ENCODE peak calls at places on chromosome 13, in ten cellular contexts. E is sigmoid colon; W is stimulated activated CD8-positive, alpha-beta memory T cell treated with anti-CD3 and anti-CD28 coated beads, Interleukin-4, amount 100 ng/mL, for 1 hour; S is GM04504; O is NCI-H2029 treated with DMSO at 0.1 percent for 48 hours; K is activated CD4-positive, alpha-beta T cell treated with anti-CD3 and anti-CD28 coated beads for 24 hours; Q is HT1080; V is T1000; G is sciatic nerve; I is COR-L47. H is an unnamed sample.
A peak's percentile ranks its signal among the peaks of the same experiment; 100 is the strongest.

GRCh38 chr13:20582026-20582425 is 15.1 kb downstream of the IFT88 start:
- DNase-seq in E (no peak), W (no peak), S (no peak), O (no peak), K (no peak), Q (no peak), V (no peak), G (no peak), I (no peak), H (no peak)

GRCh38 chr13:47085346-47085745 is 188.5 kb upstream of the HTR2A start:
- DNase-seq in E (no peak), W (no peak), S (peak; percentile 34), O (no peak), K (no peak), Q (no peak), V (no peak), G (no peak), I (no peak), H (no peak)

GRCh38 chr13:61874970-61875579 is 459.4 kb upstream of the PCDH20 start:
- DNase-seq in E (no peak), W (no peak), S (no peak), O (no peak), K (no peak), Q (no peak), V (no peak), G (no peak), I (no peak), H (no peak)

GRCh38 chr13:100506154-100506553 is 82.4 kb downstream of the GGACT start:
- DNase-seq in E (no peak), W (no peak), S (no peak), O (no peak), K (peak; percentile 9), Q (no peak), V (no peak), G (no peak), I (no peak), H (no peak)

GRCh38 chr13:99046851-99047250 is 69.0 kb upstream of the DOCK9 start:
- DNase-seq in E (no peak), W (no peak), S (no peak), O (no peak), K (no peak), Q (no peak), V (no peak), G (no peak), I (no peak), H (no peak)

GRCh38 chr13:39196957-39197644 is 158.8 kb downstream of the NHLRC3 start:
- DNase-seq in E (no peak), W (no peak), S (no peak), O (no peak), K (no peak), Q (no peak), V (no peak), G (no peak), I (no peak), H (no peak)

GRCh38 chr13:75907044-75907443 is 270.9 kb downstream of the LMO7 start:
- DNase-seq in E (no peak), W (no peak), S (no peak), O (no peak), K (no peak), Q (no peak), V (no peak), G (no peak), I (no peak), H (no peak)

GRCh38 chr13:37427843-37428494 is 170.6 kb downstream of the POSTN start:
- DNase-seq in E (no peak), W (no peak), S (no peak), O (no peak), K (no peak), Q (no peak), V (no peak), G (no peak), I (no peak), H (no peak)

GRCh38 chr13:113724780-113725315 is 34.2 kb upstream of the TMEM255B start:
- DNase-seq in E (peak; percentile 79), W (peak; percentile 57), S (no peak), O (no peak), K (peak; percentile 76), Q (peak; percentile 30), V (peak; percentile 84), G (peak; percentile 86), I (peak; percentile 89), H (peak; percentile 66)

GRCh38 chr13:36432106-36432544 is at the start of gene CCNA1:
- DNase-seq in E (no peak), W (no peak), S (no peak), O (no peak), K (peak; percentile 9), Q (no peak), V (no peak), G (peak; percentile 60), I (peak; percentile 74), H (peak; percentile 12)

GRCh38 chr13:111183087-111183645 is 68.1 kb downstream of the ARHGEF7 start:
- DNase-seq in E (no peak), W (no peak), S (no peak), O (no peak), K (no peak), Q (no peak), V (no peak), G (no peak), I (no peak), H (no peak)

GRCh38 chr13:85896516-85897450 is 97.6 kb upstream of the SLITRK6 start:
- DNase-seq in E (no peak), W (no peak), S (no peak), O (no peak), K (no peak), Q (no peak), V (no peak), G (no peak), I (no peak), H (no peak)

GRCh38 chr13:113585828-113586355 is 1.3 kb downstream of the TFDP1 start:
- DNase-seq in E (peak; percentile 59), W (no peak), S (no peak), O (no peak), K (no peak), Q (no peak), V (no peak), G (peak; percentile 38), I (peak; percentile 15), H (no peak)

GRCh38 chr13:66405908-66406802 is 824.0 kb downstream of the PCDH9 start:
- DNase-seq in E (no peak), W (no peak), S (peak; percentile 32), O (no peak), K (no peak), Q (peak; percentile 42), V (peak; percentile 1), G (no peak), I (no peak), H (no peak)

GRCh38 chr13:68027311-68027710 is 797.2 kb upstream of the PCDH9 start:
- DNase-seq in E (no peak), W (no peak), S (no peak), O (no peak), K (no peak), Q (no peak), V (no peak), G (no peak), I (peak; percentile 10), H (no peak)

GRCh38 chr13:112974125-112974524 is 5.1 kb downstream of the MCF2L start:
- DNase-seq in E (no peak), W (no peak), S (no peak), O (no peak), K (no peak), Q (no peak), V (no peak), G (no peak), I (no peak), H (no peak)

GRCh38 chr13:79079351-79079839 is 326.7 kb downstream of the RBM26 start:
- DNase-seq in E (no peak), W (no peak), S (no peak), O (no peak), K (no peak), Q (peak; percentile 17), V (no peak), G (no peak), I (no peak), H (no peak)

GRCh38 chr13:33080962-33081655 is 64.9 kb downstream of the KL start:
- DNase-seq in E (no peak), W (no peak), S (no peak), O (no peak), K (no peak), Q (no peak), V (no peak), G (no peak), I (no peak), H (no peak)

GRCh38 chr13:95317037-95317989 is 16.1 kb upstream of the ABCC4 start:
- DNase-seq in E (no peak), W (no peak), S (no peak), O (no peak), K (no peak), Q (peak; percentile 53), V (no peak), G (no peak), I (no peak), H (no peak)

GRCh38 chr13:74767031-74767430 is 632.8 kb upstream of the KLF12 start:
- DNase-seq in E (no peak), W (no peak), S (peak; percentile 38), O (no peak), K (no peak), Q (peak; percentile 68), V (no peak), G (no peak), I (no peak), H (no peak)

GRCh38 chr13:106688940-106689339 is 121.0 kb upstream of the ARGLU1 start:
- DNase-seq in E (no peak), W (no peak), S (no peak), O (no peak), K (no peak), Q (no peak), V (no peak), G (no peak), I (no peak), H (no peak)

GRCh38 chr13:103537616-103538015 is 471.4 kb upstream of the SLC10A2 start:
- DNase-seq in E (no peak), W (no peak), S (no peak), O (no peak), K (no peak), Q (no peak), V (no peak), G (no peak), I (no peak), H (no peak)

GRCh38 chr13:74930402-74931165 is 551.4 kb downstream of the TBC1D4 start:
- DNase-seq in E (no peak), W (no peak), S (peak; percentile 45), O (no peak), K (no peak), Q (peak; percentile 76), V (no peak), G (no peak), I (no peak), H (no peak)

GRCh38 chr13:46672338-46673090 is 119.5 kb downstream of the LRCH1 start:
- DNase-seq in E (no peak), W (no peak), S (no peak), O (no peak), K (no peak), Q (no peak), V (no peak), G (no peak), I (no peak), H (no peak)

GRCh38 chr13:31982540-31982939 is 49.0 kb upstream of the FRY start:
- DNase-seq in E (peak; percentile 83), W (no peak), S (peak; percentile 76), O (peak; percentile 40), K (no peak), Q (peak; percentile 86), V (peak; percentile 42), G (peak; percentile 68), I (peak; percentile 85), H (peak; percentile 60)

GRCh38 chr13:104477256-104477655 is 1411.0 kb upstream of the SLC10A2 start:
- DNase-seq in E (no peak), W (no peak), S (no peak), O (no peak), K (no peak), Q (no peak), V (no peak), G (no peak), I (no peak), H (no peak)

GRCh38 chr13:26246154-26246553 is 7.8 kb upstream of the CDK8 start:
- DNase-seq in E (no peak), W (no peak), S (no peak), O (peak; percentile 26), K (no peak), Q (no peak), V (no peak), G (no peak), I (no peak), H (no peak)

GRCh38 chr13:51728972-51729371 is 75.0 kb downstream of the DHRS12 start:
- DNase-seq in E (no peak), W (no peak), S (peak; percentile 72), O (no peak), K (no peak), Q (peak; percentile 67), V (no peak), G (no peak), I (no peak), H (no peak)

H was measured in NCI-H510A treated with DMSO at 0.1 percent for 48 hours.